ENCODE peak calls at places on chromosomes 5 and 9, in five cellular contexts. R is cardiac muscle cell, P is PC-3, G is Caco-2, S is Panc1. E is an unnamed sample. For H3K4me1 and H3K36me3, the result is how much of the 10 kb centered on the place peaks cover.

GRCh38 chr5:39760385-39761198 is 335.8 kb upstream of the DAB2 start:
- DNase-seq in R (peak), P (peak), G (no peak), S (peak), E (no peak)

GRCh38 chr5:59198365-59198764 is 615.5 kb downstream of the RAB3C start:
- DNase-seq in R (no peak), P (no peak), G (no peak), S (no peak), E (no peak)

GRCh38 chr5:1763548-1763911 is 36.1 kb downstream of the MRPL36 start:
- DNase-seq in R (peak), P (peak), G (peak), S (peak), E (peak)

GRCh38 chr9:97990259-97990658 is 7.1 kb downstream of the ANP32B start:
- DNase-seq in R (peak), P (peak), G (no peak), S (no peak), E (no peak)

GRCh38 chr5:15009420-15009819 is 137.8 kb upstream of the ANKH start:
- DNase-seq in R (peak), P (peak), G (no peak), S (peak), E (no peak)

GRCh38 chr9:124980434-124980833 is 39.6 kb upstream of the GOLGA1 start:
- DNase-seq in R (no peak), P (no peak), G (no peak), S (no peak), E (no peak)

GRCh38 chr5:76522103-76522942 is 100.9 kb downstream of the F2RL2 start:
- DNase-seq in R (no peak), P (no peak), G (no peak), S (no peak), E (no peak)

GRCh38 chr5:58114324-58114723 is 345.6 kb downstream of the PLK2 start:
- DNase-seq in R (peak), P (peak), G (no peak), S (no peak), E (no peak)

GRCh38 chr5:155872801-155873200 is 454.2 kb upstream of the SGCD start:
- DNase-seq in R (no peak), P (no peak), G (no peak), S (no peak), E (no peak)

GRCh38 chr5:143582869-143583268 is 179.4 kb upstream of the NR3C1 start:
- DNase-seq in R (peak), P (peak), G (no peak), S (no peak), E (no peak)

DNA sequence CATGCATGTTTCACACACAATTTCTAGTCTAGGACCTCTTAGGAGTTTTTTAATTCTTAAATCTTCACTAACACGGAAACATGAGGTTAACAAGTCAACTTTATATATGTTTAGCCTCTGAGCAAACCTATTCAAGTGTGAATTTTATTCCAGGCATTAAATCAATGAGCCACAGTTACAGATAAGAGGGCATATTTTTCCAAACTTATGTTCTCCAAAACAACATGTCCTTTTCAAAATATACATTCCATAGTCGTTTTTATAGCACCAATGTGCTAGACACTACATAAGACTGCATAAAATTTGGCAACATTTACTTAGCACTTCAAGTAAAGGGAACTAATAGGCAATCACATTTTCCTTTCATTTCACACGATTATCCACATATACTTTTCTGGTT is 6.5 kb downstream of the TMEM245 start:
- DNase-seq in R (no peak), P (no peak), G (no peak), S (no peak), E (no peak)
- H3K4me1 ChIP-seq in R (half or more), P (half or more), G (half or more), S (under half), E (under half)

GRCh38 chr9:92647671-92648446 is 22.1 kb downstream of the IPPK start:
- DNase-seq in R (no peak), P (no peak), G (no peak), S (no peak), E (no peak)
- H3K36me3 ChIP-seq in R (under half), P (under half), G (under half), S (under half), E (under half)

GRCh38 chr5:150611026-150611425 is 29.4 kb upstream of the SYNPO start:
- DNase-seq in R (no peak), P (no peak), G (no peak), S (no peak), E (no peak)

GRCh38 chr5:150607105-150607504 is 33.4 kb upstream of the SYNPO start:
- DNase-seq in R (no peak), P (no peak), G (no peak), S (no peak), E (no peak)

GRCh38 chr5:150607991-150608390 is 32.5 kb upstream of the SYNPO start:
- DNase-seq in R (no peak), P (no peak), G (no peak), S (no peak), E (no peak)

GRCh38 chr5:150609843-150610584 is 30.4 kb upstream of the SYNPO start:
- DNase-seq in R (no peak), P (no peak), G (peak), S (no peak), E (no peak)

DNA sequence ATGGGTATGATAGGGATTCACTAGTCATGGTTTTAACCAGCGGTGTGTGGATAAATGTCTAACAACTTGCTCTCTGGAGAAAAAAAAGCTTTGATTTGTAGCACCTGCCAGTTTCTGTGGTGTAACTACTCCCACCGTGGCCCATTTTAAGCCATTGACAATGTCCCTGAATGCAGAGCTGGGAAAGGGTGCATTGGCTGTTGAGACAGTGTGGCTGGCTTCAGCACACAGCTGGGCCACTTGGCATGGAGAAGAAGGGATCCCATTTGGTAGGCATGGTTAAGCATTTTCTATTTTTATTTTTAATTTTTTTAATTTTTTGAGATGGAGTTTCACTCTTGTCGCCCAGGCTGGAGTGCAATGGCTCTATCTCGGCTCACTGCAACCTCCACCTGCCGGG is 31.5 kb upstream of the SYNPO start:
- DNase-seq in R (no peak), P (no peak), G (no peak), S (no peak), E (no peak)
- H3K4me1 ChIP-seq in R (under half), P (under half), G (under half), S (under half), E (under half)

GRCh38 chr9:6490863-6491262 is 77.9 kb downstream of the UHRF2 start:
- DNase-seq in R (no peak), P (no peak), G (no peak), S (no peak), E (no peak)

GRCh38 chr9:6488395-6488794 is 75.4 kb downstream of the UHRF2 start:
- DNase-seq in R (no peak), P (no peak), G (no peak), S (no peak), E (no peak)

GRCh38 chr9:6484210-6484609 is 71.2 kb downstream of the UHRF2 start:
- DNase-seq in R (no peak), P (no peak), G (no peak), S (no peak), E (no peak)

DNA sequence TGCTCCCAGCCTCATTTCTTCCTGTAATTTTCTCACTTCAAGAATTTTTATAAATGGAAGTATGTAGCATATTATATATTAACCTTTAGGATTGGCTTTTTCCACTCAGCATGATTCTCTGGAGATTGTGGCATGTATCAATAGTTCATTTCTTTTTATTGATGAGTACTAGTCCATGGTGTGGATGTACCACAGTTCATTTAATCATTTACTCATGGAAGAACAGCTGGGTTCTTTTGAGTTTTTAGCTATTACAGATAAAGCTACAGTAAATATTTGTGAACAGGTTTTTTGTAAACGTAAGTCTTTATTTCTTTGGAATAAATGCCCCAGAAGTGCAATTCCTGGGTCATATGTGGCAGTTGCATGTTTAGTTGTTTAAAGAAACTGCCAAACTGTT is 76.1 kb downstream of the UHRF2 start:
- DNase-seq in R (no peak), P (no peak), G (no peak), S (no peak), E (no peak)
- H3K36me3 ChIP-seq in R (under half), P (under half), G (under half), S (under half), E (under half)

GRCh38 chr9:131404987-131405386 is 11.1 kb downstream of the PRRC2B start:
- DNase-seq in R (no peak), P (no peak), G (no peak), S (no peak), E (no peak)

GRCh38 chr9:131402738-131403492 is 9.0 kb downstream of the PRRC2B start:
- DNase-seq in R (peak), P (peak), G (no peak), S (no peak), E (no peak)

GRCh38 chr9:131404581-131404980 is 10.7 kb downstream of the PRRC2B start:
- DNase-seq in R (peak), P (no peak), G (no peak), S (no peak), E (no peak)

GRCh38 chr9:131402073-131402472 is 8.2 kb downstream of the PRRC2B start:
- DNase-seq in R (no peak), P (no peak), G (no peak), S (no peak), E (no peak)

DNA sequence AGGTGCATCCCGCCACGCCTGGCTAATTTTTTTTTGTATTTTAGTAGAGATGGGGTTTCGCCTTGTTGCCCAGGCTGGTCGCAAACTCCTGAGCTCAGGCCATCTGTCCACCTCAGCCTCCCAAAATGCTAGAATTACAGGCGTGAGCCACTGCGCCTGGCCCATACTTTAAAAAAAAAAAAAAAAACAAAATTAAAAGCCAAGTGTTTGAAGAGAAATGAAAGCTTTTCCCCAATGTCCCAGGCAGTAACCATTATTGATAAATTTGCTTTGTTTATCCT is 9.5 kb downstream of the PRRC2B start:
- DNase-seq in R (no peak), P (no peak), G (no peak), S (no peak), E (no peak)
- H3K4me1 ChIP-seq in R (half or more), P (under half), G (under half), S (half or more), E (under half)

GRCh38 chr5:170283296-170283695 is 14.3 kb downstream of the LCP2 start:
- DNase-seq in R (no peak), P (no peak), G (no peak), S (no peak), E (no peak)
- H3K36me3 ChIP-seq in R (under half), P (under half), G (under half), S (under half), E (under half)

GRCh38 chr5:169590602-169591001 is 7.0 kb downstream of the SPDL1 start:
- DNase-seq in R (no peak), P (no peak), G (no peak), S (no peak), E (no peak)
- H3K4me1 ChIP-seq in R (under half), P (half or more), G (under half), S (under half), E (under half)

DNA sequence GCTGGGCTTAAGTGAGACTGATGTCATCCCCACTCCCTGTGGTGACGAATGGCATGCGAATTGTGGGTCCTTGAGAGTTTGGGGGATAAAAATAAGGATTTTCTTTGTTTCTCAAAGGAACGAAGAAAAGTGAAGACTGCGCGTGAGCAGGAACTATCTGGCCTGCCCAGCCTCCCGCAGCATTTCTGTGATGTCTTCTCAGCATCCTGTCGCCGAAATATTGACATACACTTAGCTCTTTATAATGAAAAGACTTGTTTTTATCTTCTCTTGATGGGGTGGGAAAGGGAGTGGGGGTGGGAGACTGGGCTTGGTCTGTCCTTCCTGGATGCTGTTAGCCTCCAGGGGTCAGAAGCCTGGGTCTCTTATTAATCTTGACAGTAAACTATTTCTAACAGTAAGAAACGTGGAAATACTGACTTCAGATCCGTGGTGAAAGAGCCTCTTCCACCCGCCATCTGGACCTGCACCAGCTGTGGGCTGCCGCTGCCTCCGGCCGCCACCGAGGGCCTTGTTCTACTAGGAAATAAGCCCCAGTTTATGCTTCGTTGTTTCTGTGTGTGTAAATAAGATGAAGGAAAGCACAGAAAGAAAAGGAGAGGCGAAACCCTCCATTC is 239.6 kb downstream of the FANCC start:
- DNase-seq in R (no peak), P (no peak), G (no peak), S (no peak), E (no peak)
- H3K36me3 ChIP-seq in R (under half), P (under half), G (under half), S (under half), E (under half)

DNA sequence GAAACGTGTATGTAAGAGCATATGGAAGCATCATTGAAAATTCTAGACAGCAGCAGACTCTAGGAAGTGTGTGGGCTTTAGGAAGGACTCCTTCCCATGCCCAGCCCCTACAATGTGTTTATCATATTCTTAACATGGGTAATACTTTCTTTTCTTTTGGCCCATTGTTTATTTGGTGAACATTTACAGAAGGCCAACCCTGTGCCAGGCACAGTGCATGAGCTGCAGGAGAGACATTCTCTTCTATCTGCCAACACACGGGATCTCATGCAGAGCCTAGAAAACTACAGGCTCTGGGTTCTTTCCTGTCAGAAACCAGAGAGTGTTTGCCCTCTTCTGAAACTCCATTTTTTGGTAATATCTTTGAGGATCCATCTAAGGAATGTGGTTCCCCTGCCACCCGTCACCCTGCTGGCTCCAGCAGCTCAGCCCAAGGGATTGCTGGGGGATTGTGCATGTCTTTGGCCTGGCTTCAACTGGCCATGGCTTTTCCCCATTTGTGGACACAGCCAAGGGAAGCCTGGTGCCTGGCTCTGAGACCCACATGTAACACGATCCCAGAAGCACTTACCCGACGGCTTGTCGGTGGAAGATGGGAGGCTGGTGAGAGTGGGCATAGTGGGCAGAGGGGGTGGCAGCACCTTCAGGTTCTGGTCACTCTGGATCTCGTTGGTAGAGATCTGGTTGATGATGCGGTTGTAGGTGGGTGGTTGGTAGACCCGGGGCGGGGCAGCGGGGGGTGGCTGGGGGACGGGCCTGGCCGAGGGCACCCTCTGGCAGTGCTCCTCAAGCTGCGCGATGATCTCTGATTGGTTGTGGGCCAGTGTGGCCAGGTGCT is 14.9 kb downstream of the ANGPTL2 start:
- DNase-seq in R (no peak), P (no peak), G (no peak), S (no peak), E (no peak)
- H3K4me1 ChIP-seq in R (under half), P (under half), G (under half), S (under half), E (under half)

E was measured in iPS DF 6.9.